ENCODE peak calls at places on chromosomes 4 and X, in nine cellular contexts. Q, C, R, I, W, V, Y, P and D are unnamed samples.

GRCh38 chr4:82601242-82602015 is 39.6 kb upstream of the TMEM150C start:
- DNase-seq in Q (peak), C (peak), R (no peak), I (no peak), W (no peak), V (no peak), Y (no peak), P (no peak), D (no peak)

GRCh38 chr4:98383431-98384106 is 122.4 kb downstream of the RAP1GDS1 start:
- DNase-seq in Q (no peak), C (no peak), R (no peak), I (no peak), W (no peak), V (no peak), Y (no peak), P (no peak), D (no peak)

GRCh38 chr4:105196523-105197145 is 50.0 kb downstream of the TET2 start:
- DNase-seq in Q (no peak), C (peak), R (no peak), I (peak), W (no peak), V (peak), Y (no peak), P (no peak), D (no peak)

GRCh38 chr4:18105023-18106011 is 83.8 kb upstream of the LCORL start:
- DNase-seq in Q (no peak), C (no peak), R (no peak), I (no peak), W (no peak), V (no peak), Y (no peak), P (no peak), D (no peak)

GRCh38 chrX:97096385-97096784 is 212.7 kb downstream of the RPA4 start:
- DNase-seq in Q (peak), C (peak), R (no peak), I (no peak), W (no peak), V (no peak), Y (no peak), P (no peak), D (peak)

GRCh38 chrX:101219840-101220191 is 230 bp downstream of the DRP2 start:
- DNase-seq in Q (peak), C (no peak), R (peak), I (peak), W (no peak), V (peak), Y (no peak), P (no peak), D (peak)

GRCh38 chr4:103756736-103757135 is 37.0 kb upstream of the TACR3 start:
- DNase-seq in Q (no peak), C (no peak), R (no peak), I (no peak), W (no peak), V (no peak), Y (no peak), P (no peak), D (no peak)

GRCh38 chr4:162732871-162733270 is 433.8 kb downstream of the NAF1 start:
- DNase-seq in Q (no peak), C (no peak), R (no peak), I (no peak), W (no peak), V (no peak), Y (no peak), P (no peak), D (no peak)

GRCh38 chrX:24448762-24449161 is 16.3 kb upstream of the PDK3 start:
- DNase-seq in Q (no peak), C (no peak), R (no peak), I (peak), W (no peak), V (peak), Y (no peak), P (no peak), D (no peak)

GRCh38 chrX:8711401-8711800 is 20.5 kb downstream of the ANOS1 start:
- DNase-seq in Q (no peak), C (no peak), R (no peak), I (no peak), W (no peak), V (no peak), Y (no peak), P (no peak), D (no peak)

GRCh38 chrX:7889680-7890079 is 37.5 kb downstream of the PNPLA4 start:
- DNase-seq in Q (no peak), C (no peak), R (peak), I (peak), W (no peak), V (peak), Y (no peak), P (no peak), D (peak)

GRCh38 chr4:1683371-1683902 is 676 bp downstream of the FAM53A start:
- DNase-seq in Q (peak), C (peak), R (peak), I (peak), W (peak), V (peak), Y (peak), P (peak), D (peak)

GRCh38 chr4:53132117-53132889 is 233.6 kb downstream of the SCFD2 start:
- DNase-seq in Q (peak), C (no peak), R (no peak), I (no peak), W (no peak), V (no peak), Y (no peak), P (no peak), D (peak)

GRCh38 chr4:44583393-44583792 is 68.0 kb downstream of the YIPF7 start:
- DNase-seq in Q (no peak), C (peak), R (no peak), I (no peak), W (no peak), V (no peak), Y (no peak), P (no peak), D (peak)

GRCh38 chrX:107355533-107355932 is 93.9 kb upstream of the FRMPD3 start:
- DNase-seq in Q (no peak), C (no peak), R (no peak), I (no peak), W (no peak), V (no peak), Y (no peak), P (no peak), D (no peak)

GRCh38 chrX:123773258-123773978 is 40.6 kb upstream of the THOC2 start:
- DNase-seq in Q (peak), C (no peak), R (no peak), I (no peak), W (no peak), V (no peak), Y (no peak), P (no peak), D (peak)

GRCh38 chrX:105460366-105460765 is 239.9 kb upstream of the TEX13A start:
- DNase-seq in Q (peak), C (no peak), R (peak), I (peak), W (no peak), V (peak), Y (no peak), P (no peak), D (peak)

GRCh38 chr4:150006197-150006596 is 72.0 kb upstream of the DCLK2 start:
- DNase-seq in Q (peak), C (no peak), R (no peak), I (peak), W (no peak), V (no peak), Y (no peak), P (no peak), D (no peak)

GRCh38 chr4:111937368-111937767 is 207.9 kb upstream of the FAM241A start:
- DNase-seq in Q (peak), C (peak), R (no peak), I (peak), W (no peak), V (peak), Y (no peak), P (no peak), D (peak)

GRCh38 chr4:82561745-82562552 is at the start of gene TMEM150C:
- DNase-seq in Q (peak), C (peak), R (no peak), I (peak), W (peak), V (peak), Y (no peak), P (no peak), D (peak)

GRCh38 chr4:46994007-46994405 is 625 bp upstream of the GABRA4 start:
- DNase-seq in Q (no peak), C (no peak), R (no peak), I (peak), W (no peak), V (no peak), Y (no peak), P (no peak), D (no peak)

GRCh38 chrX:129233791-129234190 is 289.5 kb downstream of the SMARCA1 start:
- DNase-seq in Q (no peak), C (no peak), R (no peak), I (peak), W (no peak), V (no peak), Y (no peak), P (no peak), D (no peak)

GRCh38 chrX:67094061-67094460 is 449.8 kb upstream of the AR start:
- DNase-seq in Q (no peak), C (no peak), R (no peak), I (no peak), W (no peak), V (no peak), Y (no peak), P (no peak), D (no peak)

GRCh38 chr4:148341980-148342800 is 100.0 kb downstream of the NR3C2 start:
- DNase-seq in Q (no peak), C (no peak), R (no peak), I (no peak), W (no peak), V (no peak), Y (no peak), P (no peak), D (no peak)

DNA sequence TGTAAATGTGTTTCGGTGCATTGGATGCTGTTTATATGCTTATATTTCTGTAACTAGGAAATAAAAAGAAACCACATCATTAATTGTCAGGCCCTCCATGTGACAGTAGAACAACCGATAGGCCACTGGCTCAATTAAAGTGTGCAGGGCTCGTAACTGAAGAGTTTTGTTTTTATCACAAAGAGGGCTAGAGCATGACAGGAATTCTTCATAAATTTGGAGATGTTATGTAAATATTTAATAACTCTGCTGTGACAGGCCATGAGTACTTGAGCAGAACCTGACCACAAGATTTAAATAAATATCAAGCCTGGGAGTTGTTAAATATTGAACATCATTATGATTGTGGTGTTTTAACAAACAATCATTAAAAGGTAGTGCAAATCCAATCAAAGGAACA is 55.9 kb downstream of the MID1 start:
- DNase-seq in Q (no peak), C (no peak), R (no peak), I (no peak), W (no peak), V (no peak), Y (no peak), P (no peak), D (no peak)
- H3K4me3 ChIP-seq in Q (no peak), C (no peak), R (no peak), I (no peak), W (no peak), V (no peak), Y (no peak), P (no peak), D (no peak)

DNA sequence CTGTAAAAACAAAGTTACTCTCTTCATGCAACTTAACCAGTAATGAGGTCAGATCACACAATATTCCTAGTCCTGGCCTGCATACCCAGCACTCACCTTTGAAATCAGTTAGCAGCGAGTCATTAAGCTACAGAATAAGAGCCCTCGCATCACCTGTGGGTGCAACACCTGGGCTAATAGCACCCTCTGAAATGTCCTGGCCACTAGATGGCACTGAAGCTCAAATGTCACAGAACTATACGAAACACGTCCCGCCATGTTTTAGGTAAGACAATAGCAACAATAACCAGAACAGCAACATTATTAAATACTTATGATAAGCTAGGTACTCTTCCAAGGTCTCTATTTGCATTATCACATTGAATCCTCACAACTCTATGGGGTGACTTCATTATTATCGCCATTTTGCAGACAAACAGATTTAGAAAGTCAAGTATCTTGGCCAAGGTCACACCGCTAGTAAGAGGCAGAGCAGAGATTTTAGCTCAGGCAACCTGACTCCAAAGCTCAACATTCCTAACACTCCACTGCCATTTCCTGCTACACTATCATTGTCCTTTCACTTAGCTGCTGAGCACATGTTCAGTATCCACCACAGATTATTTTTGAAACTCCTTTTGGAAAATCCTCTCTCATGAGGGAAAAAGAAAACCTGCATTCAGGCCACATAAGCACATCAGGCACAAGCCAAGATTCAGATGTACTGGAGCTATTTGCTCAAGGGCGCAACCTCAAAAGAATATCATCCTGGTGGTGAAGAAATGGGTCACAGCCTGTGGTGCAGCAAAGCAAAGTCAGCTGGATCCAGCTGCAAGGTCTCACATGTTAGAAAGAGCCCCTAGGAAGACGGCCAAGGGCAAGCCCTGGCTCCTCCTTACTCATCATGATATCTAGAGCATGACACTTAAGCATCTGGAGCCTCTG is 59.5 kb upstream of the KDR start:
- DNase-seq in Q (peak), C (peak), R (peak), I (peak), W (peak), V (peak), Y (no peak), P (no peak), D (peak)
- TF ChIP-seq CTCF in Q (peak), C (peak), R (peak), I (peak), W (peak), V (peak), Y (no peak), P (no peak), D (peak)

GRCh38 chr4:649293-649625 is 23.9 kb downstream of the PDE6B start:
- DNase-seq in Q (no peak), C (no peak), R (no peak), I (no peak), W (no peak), V (no peak), Y (no peak), P (no peak), D (no peak)
- H3K4me3 ChIP-seq in Q (no peak), C (no peak), R (no peak), I (no peak), W (no peak), V (no peak), Y (no peak), P (no peak), D (no peak)

GRCh38 chr4:137531121-137531520 is 1.2 kb downstream of the PCDH18 start:
- DNase-seq in Q (peak), C (no peak), R (peak), I (peak), W (no peak), V (peak), Y (no peak), P (no peak), D (peak)
- TF ChIP-seq CTCF in Q (peak), C (no peak), R (peak), I (peak), W (no peak), V (peak), Y (peak), P (peak), D (peak)